ENCODE peak calls at places on chromosomes 6 and 20, in five cellular contexts. O, B, V, F and N are unnamed samples.

GRCh38 chr6:33384581-33385020 is 7.0 kb upstream of the KIFC1 start:
- DNase-seq in O (peak), B (peak), F (no peak), V (no peak), N (peak)

GRCh38 chr20:13338999-13339411 is 117.9 kb downstream of the ISM1 start:
- DNase-seq in F (no peak), V (no peak), B (no peak), O (no peak), N (no peak)

GRCh38 chr6:3226422-3227362 is 761 bp downstream of the TUBB2B start:
- DNase-seq in O (no peak), B (no peak), F (no peak), V (no peak), N (no peak)

GRCh38 chr6:26022166-26022510 is 59.5 kb downstream of the TRIM38 start:
- DNase-seq in F (peak), O (peak), V (peak), B (peak), N (no peak)

GRCh38 chr6:22880686-22881433 is 311.5 kb downstream of the HDGFL1 start:
- DNase-seq in O (peak), F (no peak), V (no peak), B (peak), N (peak)

GRCh38 chr20:54680872-54681297 is 205.5 kb downstream of the DOK5 start:
- DNase-seq in O (peak), B (peak), F (no peak), V (peak), N (peak)

GRCh38 chr6:128567029-128567428 is 46.6 kb upstream of the PTPRK start:
- DNase-seq in B (no peak), V (no peak), O (no peak), F (no peak), N (no peak)

GRCh38 chr6:2798586-2799134 is 33.5 kb downstream of the WRNIP1 start:
- DNase-seq in F (no peak), B (no peak), O (no peak), V (peak), N (no peak)

GRCh38 chr6:33869826-33870423 is 66.1 kb upstream of the MLN start:
- DNase-seq in O (no peak), V (no peak), B (no peak), F (no peak), N (no peak)

GRCh38 chr6:73388800-73389512 is 5.7 kb upstream of the DDX43 start:
- DNase-seq in B (peak), O (peak), V (peak), F (peak), N (peak)

GRCh38 chr20:14295238-14295637 is 42.2 kb downstream of the FLRT3 start:
- DNase-seq in O (no peak), B (peak), V (no peak), F (no peak), N (no peak)

GRCh38 chr6:101534386-101534785 is 140.9 kb downstream of the GRIK2 start:
- DNase-seq in B (no peak), O (peak), V (no peak), F (no peak), N (no peak)

GRCh38 chr6:3671382-3671781 is 80.1 kb downstream of the PXDC1 start:
- DNase-seq in O (no peak), B (no peak), V (no peak), F (no peak), N (no peak)

GRCh38 chr20:52150440-52151258 is 40.9 kb downstream of the ZFP64 start:
- DNase-seq in V (peak), F (no peak), O (peak), B (peak), N (peak)

GRCh38 chr6:101344885-101345284 is 48.6 kb upstream of the GRIK2 start:
- DNase-seq in V (no peak), O (no peak), B (no peak), F (no peak), N (no peak)

GRCh38 chr6:73803562-73804221 is 107.7 kb downstream of the CD109 start:
- DNase-seq in V (peak), O (peak), F (peak), B (peak), N (peak)

GRCh38 chr6:27502508-27503435 is 29.9 kb upstream of the ZNF184 start:
- DNase-seq in V (peak), B (peak), O (peak), F (peak), N (no peak)
- TF ChIP-seq POLR2A in V (peak), B (no peak), O (no peak), F (no peak), N (no peak)

GRCh38 chr6:109454483-109455160 is 950 bp downstream of the MICAL1 start:
- DNase-seq in O (peak), B (no peak), F (no peak), V (peak), N (no peak)
- TF ChIP-seq POLR2A in O (no peak), B (no peak), F (no peak), V (no peak), N (no peak)

DNA sequence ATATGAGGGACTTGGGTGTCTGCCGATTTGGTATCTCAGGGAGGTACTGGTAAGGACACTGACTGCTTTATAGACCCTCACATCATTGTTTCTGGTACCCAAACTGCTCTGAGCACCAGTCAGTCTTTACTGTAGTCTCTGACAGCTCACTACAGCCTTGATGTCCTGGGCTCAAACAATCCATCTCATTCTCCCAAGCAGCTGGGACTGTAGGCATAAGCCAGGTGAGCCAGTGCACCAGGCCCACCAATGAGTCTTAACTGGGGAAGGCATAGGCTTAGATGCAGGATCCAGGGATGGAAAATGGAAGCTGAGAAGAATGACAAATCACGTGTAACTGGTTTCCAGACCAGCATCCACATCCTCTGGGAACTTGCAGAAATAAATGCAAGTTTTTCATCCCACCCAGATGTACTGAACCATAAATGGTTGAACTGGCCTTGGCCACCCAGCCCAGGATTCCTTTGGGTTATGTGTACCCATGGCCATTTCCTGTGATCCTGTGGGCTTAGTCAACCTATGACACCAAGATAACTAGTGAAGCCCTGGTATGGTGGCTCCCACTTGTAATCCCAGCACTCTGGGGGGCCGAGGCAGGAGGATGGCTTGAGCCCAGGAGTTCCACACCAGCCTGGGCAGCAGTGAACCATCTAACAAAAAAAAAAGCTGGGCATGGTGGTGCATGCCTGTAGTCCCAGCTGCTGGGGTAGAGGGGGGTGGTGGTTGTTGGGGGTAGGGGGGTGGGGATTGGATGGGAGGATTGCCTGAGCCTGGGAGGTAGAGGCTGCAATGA is 5.8 kb downstream of the TUBB start:
- DNase-seq in F (no peak), B (peak), V (no peak), O (peak), N (no peak)
- TF ChIP-seq POLR2A in F (no peak), B (peak), V (no peak), O (peak), N (no peak)

GRCh38 chr6:116060572-116061283 is at the start of gene FRK:
- DNase-seq in V (peak), O (peak), B (peak), F (no peak), N (no peak)
- TF ChIP-seq POLR2A in V (peak), O (no peak), B (no peak), F (no peak), N (no peak)

GRCh38 chr6:143842902-143843688 is at the start of gene LTV1:
- DNase-seq in F (peak), O (peak), B (peak), V (peak), N (peak)
- TF ChIP-seq POLR2A in F (peak), O (peak), B (peak), V (peak), N (no peak)